ENCODE peak calls at places on chromosomes 4 and X, in nine cellular contexts. M, Z, N, E, R, H, J, W and Y are unnamed samples.

GRCh38 chr4:78954048-78954666 is 14.9 kb upstream of the PAQR3 start:
- DNase-seq in J (peak), W (no peak), Z (no peak), N (no peak), E (peak), R (peak), H (no peak), M (peak), Y (no peak)

GRCh38 chrX:112814496-112814895 is 26.1 kb downstream of the AMOT start:
- DNase-seq in W (no peak), E (no peak), Z (no peak), M (no peak), H (no peak), N (no peak), J (no peak), R (no peak), Y (no peak)

GRCh38 chr4:100289530-100289888 is 99.2 kb upstream of the DDIT4L start:
- DNase-seq in N (no peak), M (no peak), H (no peak), J (peak), W (no peak), Z (no peak), R (peak), E (no peak), Y (no peak)

GRCh38 chr4:109205186-109205585 is 97.3 kb downstream of the COL25A1 start:
- DNase-seq in Z (no peak), R (no peak), M (no peak), J (no peak), H (no peak), N (no peak), W (no peak), E (no peak), Y (no peak)

GRCh38 chr4:83219344-83219990 is 65.1 kb downstream of the COQ2 start:
- DNase-seq in E (no peak), M (no peak), Z (peak), J (peak), H (no peak), N (peak), W (no peak), R (peak), Y (peak)

GRCh38 chrX:13147758-13148157 is 103.3 kb upstream of the FAM9C start:
- DNase-seq in R (no peak), E (no peak), M (no peak), N (no peak), W (no peak), Z (no peak), H (no peak), J (no peak), Y (no peak)

GRCh38 chr4:130600706-130601105 is 1504.8 kb downstream of the C4orf33 start:
- DNase-seq in H (no peak), R (no peak), J (no peak), W (no peak), M (no peak), Z (no peak), N (no peak), E (no peak), Y (no peak)

GRCh38 chr4:2630556-2631273 is 94.3 kb downstream of the FAM193A start:
- DNase-seq in Z (peak), R (no peak), J (no peak), H (peak), M (no peak), W (no peak), N (no peak), E (no peak), Y (no peak)

GRCh38 chr4:104381729-104382128 is 113.0 kb downstream of the CXXC4 start:
- DNase-seq in H (no peak), J (no peak), E (no peak), M (no peak), N (no peak), W (no peak), R (no peak), Z (no peak), Y (no peak)

GRCh38 chr4:128384091-128384520 is 96.5 kb upstream of the PGRMC2 start:
- DNase-seq in M (no peak), E (no peak), J (no peak), N (no peak), H (no peak), R (no peak), W (no peak), Z (no peak), Y (no peak)

GRCh38 chr4:124018383-124019317 is 622.1 kb downstream of the SPRY1 start:
- DNase-seq in R (no peak), H (peak), E (no peak), J (no peak), M (peak), N (peak), W (peak), Z (no peak), Y (no peak)

DNA sequence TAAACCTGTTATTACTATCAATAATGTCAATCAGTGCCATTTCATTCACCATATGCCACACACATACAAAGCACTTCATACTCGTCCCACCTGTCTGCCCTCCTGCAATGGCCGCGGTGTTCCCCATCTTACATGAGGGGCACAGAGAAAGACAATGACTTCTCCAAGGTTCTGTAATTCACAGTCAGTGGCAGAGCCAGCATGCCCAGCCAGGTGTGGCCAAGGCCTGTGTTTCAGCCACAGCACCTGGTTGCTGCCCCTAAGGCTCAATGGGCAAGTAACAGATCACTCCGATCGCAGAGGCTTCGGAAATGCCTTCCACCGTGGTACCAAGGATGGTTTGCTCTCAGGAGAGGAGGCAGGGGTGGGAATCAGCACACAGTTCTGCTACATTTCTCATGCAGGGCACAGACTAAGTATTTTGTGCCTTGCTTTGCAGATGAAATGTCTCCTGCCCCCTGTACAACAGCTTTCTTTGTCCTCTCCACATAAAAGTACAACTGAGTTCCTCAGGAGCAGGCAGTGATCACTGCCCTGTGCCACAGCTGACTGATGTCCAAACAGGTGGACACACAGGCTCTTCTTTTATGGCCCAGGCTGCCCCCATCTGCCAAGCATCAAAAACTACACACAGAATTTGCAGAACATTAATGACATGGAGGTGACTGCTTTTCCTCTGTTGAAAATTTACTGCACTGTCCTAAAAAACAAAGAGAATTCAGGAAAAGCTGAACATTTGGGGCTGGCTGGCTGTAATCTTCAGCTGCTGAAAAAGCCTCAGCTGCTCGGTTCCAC is 10.8 kb downstream of the AFAP1 start:
- DNase-seq in M (no peak), R (peak), W (no peak), N (no peak), Z (no peak), J (no peak), E (no peak), H (no peak), Y (no peak)
- TF ChIP-seq CTCF in M (no peak), R (peak), W (no peak), N (peak), Z (peak), J (peak), E (peak), H (no peak), Y (peak)

GRCh38 chr4:63563288-63564014 is 845.8 kb downstream of the TECRL start:
- DNase-seq in R (peak), H (no peak), N (no peak), J (peak), Z (no peak), E (no peak), M (no peak), W (no peak), Y (no peak)
- TF ChIP-seq CTCF in R (peak), H (no peak), N (no peak), J (no peak), Z (no peak), E (peak), M (no peak), W (peak), Y (peak)

GRCh38 chr4:3752022-3752421 is 14.2 kb upstream of the ADRA2C start:
- DNase-seq in R (no peak), J (no peak), N (no peak), H (no peak), M (no peak), W (no peak), Z (no peak), E (no peak), Y (no peak)
- TF ChIP-seq CTCF in R (no peak), J (no peak), N (no peak), H (no peak), M (no peak), W (no peak), Z (no peak), E (no peak), Y (no peak)

DNA sequence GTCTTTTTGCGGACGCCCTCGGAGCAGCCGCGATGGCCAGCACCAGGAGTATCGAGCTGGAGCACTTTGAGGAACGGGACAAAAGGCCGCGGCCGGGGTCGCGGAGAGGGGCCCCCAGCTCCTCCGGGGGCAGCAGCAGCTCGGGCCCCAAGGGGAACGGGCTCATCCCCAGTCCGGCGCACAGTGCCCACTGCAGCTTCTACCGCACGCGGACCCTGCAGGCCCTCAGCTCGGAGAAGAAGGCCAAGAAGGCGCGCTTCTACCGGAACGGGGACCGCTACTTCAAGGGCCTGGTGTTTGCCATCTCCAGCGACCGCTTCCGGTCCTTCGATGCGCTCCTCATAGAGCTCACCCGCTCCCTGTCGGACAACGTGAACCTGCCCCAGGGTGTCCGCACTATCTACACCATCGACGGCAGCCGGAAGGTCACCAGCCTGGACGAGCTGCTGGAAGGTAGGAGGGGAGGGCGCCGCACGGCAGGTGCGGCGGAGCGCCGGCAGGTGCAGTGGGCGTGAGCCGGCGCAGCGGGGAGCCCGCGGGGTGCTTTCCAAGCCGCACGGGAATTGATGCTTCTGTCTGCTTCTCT is 844 bp downstream of the DCLK2 start:
- DNase-seq in J (no peak), M (peak), W (peak), E (peak), N (peak), H (no peak), R (peak), Z (peak), Y (peak)
- TF ChIP-seq CTCF in J (no peak), M (no peak), W (peak), E (peak), N (peak), H (no peak), R (no peak), Z (no peak), Y (no peak)

GRCh38 chr4:92047209-92047877 is 256.4 kb upstream of the GRID2 start:
- DNase-seq in E (no peak), M (no peak), W (no peak), N (no peak), H (no peak), R (peak), Z (no peak), J (no peak), Y (no peak)
- TF ChIP-seq CTCF in E (no peak), M (no peak), W (no peak), N (no peak), H (no peak), R (peak), Z (no peak), J (no peak), Y (no peak)

DNA sequence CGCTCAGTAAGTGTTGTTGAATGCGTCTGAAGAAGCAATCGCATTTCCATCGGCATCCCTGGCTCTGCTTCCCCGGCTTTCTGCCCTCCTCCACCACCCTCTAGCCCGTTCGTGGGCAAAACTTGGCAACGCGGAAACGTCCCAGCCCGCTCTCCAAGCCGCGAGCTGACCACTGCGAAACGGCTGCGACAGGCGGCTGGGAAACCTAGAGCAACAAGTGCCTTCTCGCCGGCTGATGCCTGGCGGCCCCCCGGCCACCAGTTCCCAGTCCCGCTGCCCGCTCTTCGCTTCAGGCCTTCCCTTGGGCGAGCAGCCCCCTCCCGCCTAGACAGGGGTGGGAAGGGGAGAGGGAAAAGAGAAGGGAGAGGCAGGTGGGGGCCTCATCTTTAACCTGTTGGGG is 837 bp downstream of the CITED1 start:
- DNase-seq in W (no peak), H (no peak), N (no peak), M (peak), Z (no peak), E (no peak), R (no peak), J (no peak), Y (peak)
- TF ChIP-seq CTCF in W (no peak), H (no peak), N (no peak), M (no peak), Z (no peak), E (no peak), R (no peak), J (no peak), Y (no peak)

GRCh38 chr4:144611850-144612249 is 34.1 kb upstream of the HHIP start:
- DNase-seq in J (peak), Z (no peak), E (peak), R (peak), H (no peak), M (peak), N (no peak), W (no peak), Y (no peak)
- TF ChIP-seq CTCF in J (peak), Z (no peak), E (peak), R (peak), H (no peak), M (peak), N (peak), W (peak), Y (peak)

GRCh38 chr4:7556558-7556957 is 121.8 kb upstream of the PSAPL1 start:
- DNase-seq in J (no peak), Z (no peak), E (no peak), W (no peak), N (no peak), R (no peak), M (no peak), H (no peak), Y (no peak)

GRCh38 chr4:7552466-7552865 is 117.7 kb upstream of the PSAPL1 start:
- DNase-seq in J (no peak), E (no peak), R (no peak), M (no peak), Z (no peak), W (no peak), N (no peak), H (no peak), Y (no peak)

GRCh38 chr4:7557447-7557846 is 122.7 kb upstream of the PSAPL1 start:
- DNase-seq in H (no peak), R (peak), M (no peak), J (peak), W (no peak), E (no peak), N (peak), Z (no peak), Y (no peak)

GRCh38 chr4:7553280-7553679 is 118.5 kb upstream of the PSAPL1 start:
- DNase-seq in J (no peak), M (no peak), N (no peak), W (no peak), R (no peak), Z (no peak), E (no peak), H (no peak), Y (no peak)

GRCh38 chr4:7554885-7555284 is 120.2 kb upstream of the PSAPL1 start:
- DNase-seq in E (no peak), Z (no peak), H (no peak), W (no peak), N (no peak), R (no peak), M (no peak), J (no peak), Y (no peak)
- TF ChIP-seq CTCF in E (no peak), Z (no peak), H (no peak), W (no peak), N (no peak), R (no peak), M (no peak), J (no peak), Y (no peak)

GRCh38 chrX:40880712-40881111 is 145.4 kb upstream of the MED14 start:
- DNase-seq in Z (no peak), H (no peak), N (no peak), J (no peak), M (no peak), R (no peak), W (no peak), E (no peak), Y (no peak)
- TF ChIP-seq CTCF in Z (no peak), H (no peak), N (no peak), J (no peak), M (no peak), R (no peak), W (no peak), E (no peak), Y (no peak)

DNA sequence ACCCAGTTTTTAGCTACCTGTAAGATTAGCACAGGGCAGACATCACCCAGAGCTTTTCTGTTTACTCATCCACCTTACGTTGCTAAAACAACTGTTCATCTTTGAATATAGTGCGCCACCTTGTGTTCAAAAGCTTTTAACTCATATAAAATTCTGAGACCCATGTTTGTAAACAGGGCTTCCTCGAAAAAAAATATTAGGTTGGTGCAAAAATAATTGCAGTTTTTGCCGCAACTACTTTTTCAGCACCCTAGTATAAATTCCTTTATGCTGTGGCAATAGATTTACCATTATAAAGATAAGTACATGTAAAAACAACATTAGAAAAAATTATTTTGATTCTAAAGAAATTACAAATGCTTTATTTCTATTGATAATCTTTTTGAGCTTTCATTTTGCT is 147.9 kb downstream of the LRBA start:
- DNase-seq in M (peak), J (peak), H (no peak), W (no peak), N (peak), R (peak), E (peak), Z (no peak), Y (no peak)
- TF ChIP-seq CTCF in M (peak), J (peak), H (peak), W (peak), N (peak), R (peak), E (peak), Z (peak), Y (peak)